ENCODE peak calls at places on chromosomes 5 and 9, in seven cellular contexts. O is activated naive CD4-positive, alpha-beta T cell; M is NCI-H524; U is neural progenitor cell; I is skeletal muscle cell; K is Karpas-422; P is ureter. A is an unnamed sample.

GRCh38 chr5:61177716-61178115 is 15.4 kb upstream of the SMIM15 start:
- DNase-seq in O (no peak), M (no peak), U (no peak), I (no peak), K (no peak), P (no peak), A (no peak)

GRCh38 chr5:40089269-40089668 is 590.4 kb upstream of the PTGER4 start:
- DNase-seq in O (no peak), M (no peak), U (peak; percentile 55), I (no peak), K (peak; percentile 47), P (no peak), A (no peak)

GRCh38 chr5:81268797-81269196 is 32.6 kb upstream of the ZCCHC9 start:
- DNase-seq in O (no peak), M (no peak), U (no peak), I (peak; percentile 64), K (no peak), P (no peak), A (no peak)

GRCh38 chr5:34583167-34583566 is 73.0 kb upstream of the RAI14 start:
- DNase-seq in O (no peak), M (no peak), U (no peak), I (no peak), K (no peak), P (no peak), A (no peak)

GRCh38 chr9:95854386-95855015 is 21.0 kb upstream of the ERCC6L2 start:
- DNase-seq in O (no peak), M (no peak), U (no peak), I (peak; percentile 57), K (no peak), P (no peak), A (no peak)

GRCh38 chr9:136403915-136404800 is 4.2 kb upstream of the SNAPC4 start:
- DNase-seq in O (no peak), M (no peak), U (no peak), I (no peak), K (no peak), P (no peak), A (no peak)

GRCh38 chr9:91951944-91952520 is 2.0 kb upstream of the ROR2 start:
- DNase-seq in O (no peak), M (no peak), U (no peak), I (no peak), K (no peak), P (no peak), A (peak; percentile 8)

GRCh38 chr9:108831496-108832178 is 24.1 kb downstream of the ACTL7B start:
- DNase-seq in O (no peak), M (no peak), U (no peak), I (no peak), K (no peak), P (no peak), A (no peak)

GRCh38 chr5:91332267-91333044 is 50.7 kb downstream of the ARRDC3 start:
- DNase-seq in O (no peak), M (no peak), U (no peak), I (no peak), K (no peak), P (no peak), A (no peak)

GRCh38 chr9:122346478-122347347 is 24.1 kb upstream of the PTGS1 start:
- DNase-seq in O (no peak), M (no peak), U (peak; percentile 77), I (no peak), K (peak; percentile 64), P (no peak), A (no peak)

GRCh38 chr5:114418546-114419388 is 56.9 kb downstream of the KCNN2 start:
- DNase-seq in O (no peak), M (peak; percentile 1), U (no peak), I (no peak), K (peak; percentile 88), P (no peak), A (no peak)

GRCh38 chr5:151958111-151958510 is 33.5 kb upstream of the GLRA1 start:
- DNase-seq in O (no peak), M (peak; percentile 57), U (no peak), I (no peak), K (no peak), P (no peak), A (no peak)

GRCh38 chr5:134541736-134542376 is 16.4 kb downstream of the JADE2 start:
- DNase-seq in O (no peak), M (no peak), U (peak; percentile 94), I (no peak), K (peak; percentile 70), P (no peak), A (no peak)

GRCh38 chr9:127931092-127931881 is 710 bp upstream of the PIP5KL1 start:
- DNase-seq in O (no peak), M (peak; percentile 60), U (peak; percentile 21), I (peak; percentile 74), K (peak; percentile 64), P (no peak), A (no peak)